ENCODE peak calls at places on chromosomes 13 and 19, in six cellular contexts. One of them, this sample, is unnamed.

GRCh38 chr13:33264620-33264978 is 21.0 kb downstream of the STARD13 start:
- DNase-seq in RCC 7860: peak
- DNase-seq in astrocyte of the spinal cord: no peak
- DNase-seq in BJ: no peak
- DNase-seq in pons: no peak
- DNase-seq in DMS153: no peak
- DNase-seq in this sample: no peak

GRCh38 chr19:55546822-55547614 is 1.7 kb upstream of the SBK3 start:
- DNase-seq in DMS153: no peak
- DNase-seq in pons: peak
- DNase-seq in RCC 7860: peak
- DNase-seq in astrocyte of the spinal cord: peak
- DNase-seq in BJ: peak
- DNase-seq in this sample: no peak

GRCh38 chr19:4515732-4516131 is 2.6 kb downstream of the PLIN4 start:
- DNase-seq in astrocyte of the spinal cord: no peak
- DNase-seq in RCC 7860: no peak
- DNase-seq in BJ: no peak
- DNase-seq in DMS153: no peak
- DNase-seq in pons: no peak
- DNase-seq in this sample: no peak

GRCh38 chr19:45099465-45100201 is 6.7 kb downstream of the PPP1R37 start:
- DNase-seq in astrocyte of the spinal cord: no peak
- DNase-seq in RCC 7860: peak
- DNase-seq in DMS153: no peak
- DNase-seq in BJ: no peak
- DNase-seq in pons: no peak
- DNase-seq in this sample: no peak

GRCh38 chr13:41008349-41008980 is 10.7 kb downstream of the ELF1 start:
- DNase-seq in astrocyte of the spinal cord: peak
- DNase-seq in BJ: no peak
- DNase-seq in pons: no peak
- DNase-seq in RCC 7860: no peak
- DNase-seq in DMS153: no peak
- DNase-seq in this sample: no peak

GRCh38 chr19:55220525-55220924 is 8.0 kb downstream of the TMEM86B start:
- DNase-seq in DMS153: no peak
- DNase-seq in astrocyte of the spinal cord: no peak
- DNase-seq in RCC 7860: no peak
- DNase-seq in pons: no peak
- DNase-seq in BJ: no peak
- DNase-seq in this sample: no peak

GRCh38 chr19:7998081-7998480 is 7.4 kb downstream of the ELAVL1 start:
- DNase-seq in RCC 7860: peak
- DNase-seq in BJ: no peak
- DNase-seq in pons: no peak
- DNase-seq in DMS153: no peak
- DNase-seq in astrocyte of the spinal cord: peak
- DNase-seq in this sample: no peak

GRCh38 chr19:42095814-42096230 is 19.9 kb downstream of the ZNF574 start:
- DNase-seq in DMS153: no peak
- DNase-seq in RCC 7860: no peak
- DNase-seq in BJ: no peak
- DNase-seq in pons: no peak
- DNase-seq in astrocyte of the spinal cord: no peak
- DNase-seq in this sample: no peak

GRCh38 chr13:55653497-55653896 is 1487.2 kb upstream of the PRR20A start:
- DNase-seq in pons: no peak
- DNase-seq in RCC 7860: no peak
- DNase-seq in BJ: no peak
- DNase-seq in DMS153: no peak
- DNase-seq in astrocyte of the spinal cord: no peak
- DNase-seq in this sample: no peak

GRCh38 chr13:27973956-27974662 is 5.0 kb upstream of the CDX2 start:
- DNase-seq in RCC 7860: no peak
- DNase-seq in astrocyte of the spinal cord: no peak
- DNase-seq in pons: no peak
- DNase-seq in DMS153: no peak
- DNase-seq in BJ: no peak
- DNase-seq in this sample: no peak

GRCh38 chr19:3471954-3472655 is 8.2 kb downstream of the SMIM24 start:
- DNase-seq in RCC 7860: no peak
- DNase-seq in DMS153: no peak
- DNase-seq in pons: no peak
- DNase-seq in astrocyte of the spinal cord: no peak
- DNase-seq in BJ: no peak
- DNase-seq in this sample: no peak

GRCh38 chr13:73210218-73210883 is 151.5 kb downstream of the KLF5 start:
- DNase-seq in BJ: no peak
- DNase-seq in DMS153: no peak
- DNase-seq in RCC 7860: no peak
- DNase-seq in astrocyte of the spinal cord: no peak
- DNase-seq in pons: no peak
- DNase-seq in this sample: no peak

GRCh38 chr13:44921478-44921877 is 67.8 kb downstream of the NUFIP1 start:
- DNase-seq in astrocyte of the spinal cord: no peak
- DNase-seq in pons: no peak
- DNase-seq in DMS153: no peak
- DNase-seq in RCC 7860: no peak
- DNase-seq in BJ: no peak
- DNase-seq in this sample: no peak

GRCh38 chr19:42249769-42250168 is 5.2 kb downstream of the ERF start:
- DNase-seq in RCC 7860: no peak
- DNase-seq in BJ: no peak
- DNase-seq in astrocyte of the spinal cord: no peak
- DNase-seq in DMS153: no peak
- DNase-seq in pons: no peak
- DNase-seq in this sample: no peak

GRCh38 chr13:30618186-30618937 is 642 bp downstream of the USPL1 start:
- DNase-seq in pons: peak
- DNase-seq in DMS153: no peak
- DNase-seq in RCC 7860: no peak
- DNase-seq in astrocyte of the spinal cord: no peak
- DNase-seq in BJ: no peak
- DNase-seq in this sample: no peak

GRCh38 chr13:78228940-78229339 is 310.3 kb upstream of the EDNRB start:
- DNase-seq in pons: no peak
- DNase-seq in BJ: no peak
- DNase-seq in astrocyte of the spinal cord: peak
- DNase-seq in RCC 7860: no peak
- DNase-seq in DMS153: no peak
- DNase-seq in this sample: no peak

GRCh38 chr13:49356224-49356623 is 87.6 kb downstream of the CAB39L start:
- DNase-seq in pons: no peak
- DNase-seq in DMS153: no peak
- DNase-seq in astrocyte of the spinal cord: peak
- DNase-seq in RCC 7860: peak
- DNase-seq in BJ: peak
- DNase-seq in this sample: peak

GRCh38 chr13:79423801-79424642 is 18.0 kb upstream of the RBM26 start:
- DNase-seq in DMS153: peak
- DNase-seq in BJ: no peak
- DNase-seq in astrocyte of the spinal cord: peak
- DNase-seq in RCC 7860: peak
- DNase-seq in pons: peak
- DNase-seq in this sample: peak

GRCh38 chr19:33376931-33377557 is 3.5 kb downstream of the CEBPG start:
- DNase-seq in BJ: no peak
- DNase-seq in RCC 7860: no peak
- DNase-seq in astrocyte of the spinal cord: no peak
- DNase-seq in DMS153: no peak
- DNase-seq in pons: no peak
- DNase-seq in this sample: no peak

GRCh38 chr19:17296278-17296677 is 6.9 kb downstream of the ABHD8 start:
- DNase-seq in DMS153: no peak
- DNase-seq in BJ: no peak
- DNase-seq in pons: no peak
- DNase-seq in RCC 7860: peak
- DNase-seq in astrocyte of the spinal cord: peak
- DNase-seq in this sample: peak

GRCh38 chr19:5246554-5247155 is 94.0 kb downstream of the PTPRS start:
- DNase-seq in BJ: no peak
- DNase-seq in pons: no peak
- DNase-seq in astrocyte of the spinal cord: no peak
- DNase-seq in DMS153: no peak
- DNase-seq in RCC 7860: no peak
- DNase-seq in this sample: no peak

GRCh38 chr19:10514211-10515145 is 2.8 kb downstream of the S1PR5 start:
- DNase-seq in RCC 7860: no peak
- DNase-seq in DMS153: no peak
- DNase-seq in astrocyte of the spinal cord: no peak
- DNase-seq in pons: no peak
- DNase-seq in BJ: no peak
- DNase-seq in this sample: no peak

GRCh38 chr19:1270168-1270853 is 1.2 kb downstream of the CIRBP start:
- DNase-seq in DMS153: no peak
- DNase-seq in RCC 7860: no peak
- DNase-seq in pons: no peak
- DNase-seq in astrocyte of the spinal cord: no peak
- DNase-seq in BJ: no peak
- DNase-seq in this sample: no peak

GRCh38 chr13:94419304-94419943 is 60.1 kb downstream of the DCT start:
- DNase-seq in DMS153: no peak
- DNase-seq in RCC 7860: peak
- DNase-seq in astrocyte of the spinal cord: peak
- DNase-seq in pons: no peak
- DNase-seq in BJ: no peak
- DNase-seq in this sample: no peak

GRCh38 chr19:46821512-46822359 is 28.9 kb downstream of the AP2S1 start:
- DNase-seq in DMS153: no peak
- DNase-seq in pons: no peak
- DNase-seq in RCC 7860: no peak
- DNase-seq in BJ: no peak
- DNase-seq in astrocyte of the spinal cord: no peak
- DNase-seq in this sample: no peak

GRCh38 chr19:4327252-4327876 is 11.3 kb downstream of the STAP2 start:
- DNase-seq in BJ: no peak
- DNase-seq in DMS153: no peak
- DNase-seq in RCC 7860: no peak
- DNase-seq in astrocyte of the spinal cord: peak
- DNase-seq in pons: peak
- DNase-seq in this sample: no peak

GRCh38 chr13:29702912-29703351 is 107.4 kb upstream of the SLC7A1 start:
- DNase-seq in BJ: peak
- DNase-seq in pons: no peak
- DNase-seq in astrocyte of the spinal cord: peak
- DNase-seq in DMS153: no peak
- DNase-seq in RCC 7860: peak
- DNase-seq in this sample: no peak

GRCh38 chr19:44903602-44904425 is 1.8 kb upstream of the APOE start:
- DNase-seq in RCC 7860: peak
- DNase-seq in DMS153: peak
- DNase-seq in BJ: no peak
- DNase-seq in pons: peak
- DNase-seq in astrocyte of the spinal cord: peak
- DNase-seq in this sample: peak

GRCh38 chr19:50519006-50519575 is 5.4 kb upstream of the ASPDH start:
- DNase-seq in astrocyte of the spinal cord: no peak
- DNase-seq in RCC 7860: no peak
- DNase-seq in DMS153: no peak
- DNase-seq in pons: no peak
- DNase-seq in BJ: no peak
- DNase-seq in this sample: no peak

GRCh38 chr19:50792246-50792851 is 2.1 kb downstream of the ACP4 start:
- DNase-seq in DMS153: no peak
- DNase-seq in astrocyte of the spinal cord: no peak
- DNase-seq in BJ: no peak
- DNase-seq in RCC 7860: no peak
- DNase-seq in pons: no peak
- DNase-seq in this sample: no peak

GRCh38 chr19:56158170-56158757 is 17.2 kb downstream of the ZNF444 start:
- DNase-seq in DMS153: no peak
- DNase-seq in pons: no peak
- DNase-seq in astrocyte of the spinal cord: no peak
- DNase-seq in RCC 7860: no peak
- DNase-seq in BJ: no peak
- DNase-seq in this sample: no peak

GRCh38 chr19:48571378-48572162 is 19.6 kb downstream of the SULT2B1 start:
- DNase-seq in BJ: no peak
- DNase-seq in RCC 7860: no peak
- DNase-seq in astrocyte of the spinal cord: no peak
- DNase-seq in pons: no peak
- DNase-seq in DMS153: peak
- DNase-seq in this sample: no peak

GRCh38 chr13:79448413-79448812 is 32.5 kb upstream of the NDFIP2 start:
- DNase-seq in DMS153: no peak
- DNase-seq in BJ: no peak
- DNase-seq in astrocyte of the spinal cord: no peak
- DNase-seq in pons: no peak
- DNase-seq in RCC 7860: no peak
- DNase-seq in this sample: no peak

GRCh38 chr13:45298206-45298505 is 42.8 kb downstream of the TPT1 start:
- DNase-seq in BJ: no peak
- DNase-seq in RCC 7860: no peak
- DNase-seq in pons: no peak
- DNase-seq in DMS153: no peak
- DNase-seq in astrocyte of the spinal cord: no peak
- DNase-seq in this sample: no peak

GRCh38 chr19:4581381-4582111 is 22.1 kb upstream of the SEMA6B start:
- DNase-seq in RCC 7860: no peak
- DNase-seq in DMS153: no peak
- DNase-seq in astrocyte of the spinal cord: peak
- DNase-seq in pons: no peak
- DNase-seq in BJ: no peak
- DNase-seq in this sample: no peak

This sample was measured in kidney glomerular epithelial cell.